ENCODE peak calls at places on chromosomes 12 and 14, in five cellular contexts. One of them, this sample, is unnamed.
A peak's percentile ranks its signal among the peaks of the same experiment; 100 is the strongest.

GRCh38 chr12:54052745-54053624 is 650 bp upstream of the HOXC4 start:
- DNase-seq in GM23248: peak; percentile 61
- DNase-seq in H9: peak; percentile 67
- DNase-seq in K562: no peak
- DNase-seq in neural progenitor cell: no peak
- DNase-seq in this sample: peak; percentile 56

GRCh38 chr12:132597333-132598283 is 12.8 kb downstream of the LRCOL1 start:
- DNase-seq in GM23248: peak; percentile 56
- DNase-seq in H9: no peak
- DNase-seq in K562: no peak
- DNase-seq in neural progenitor cell: peak; percentile 76
- DNase-seq in this sample: peak; percentile 74

GRCh38 chr12:67222302-67222701 is 46.9 kb upstream of the CAND1 start:
- DNase-seq in GM23248: peak; percentile 44
- DNase-seq in H9: no peak
- DNase-seq in K562: no peak
- DNase-seq in neural progenitor cell: peak; percentile 41
- DNase-seq in this sample: peak; percentile 65

GRCh38 chr14:60893916-60894315 is 87.0 kb downstream of the TRMT5 start:
- DNase-seq in GM23248: no peak
- DNase-seq in H9: no peak
- DNase-seq in K562: no peak
- DNase-seq in neural progenitor cell: no peak
- DNase-seq in this sample: peak; percentile 4

GRCh38 chr12:109523071-109523470 is 45.6 kb downstream of the UBE3B start:
- DNase-seq in GM23248: no peak
- DNase-seq in H9: no peak
- DNase-seq in K562: no peak
- DNase-seq in neural progenitor cell: no peak
- DNase-seq in this sample: no peak

GRCh38 chr12:32477714-32478113 is 78.4 kb downstream of the FGD4 start:
- DNase-seq in GM23248: no peak
- DNase-seq in H9: no peak
- DNase-seq in K562: no peak
- DNase-seq in neural progenitor cell: no peak
- DNase-seq in this sample: no peak

GRCh38 chr12:106774808-106775524 is 484 bp downstream of the RIC8B start:
- DNase-seq in GM23248: no peak
- DNase-seq in H9: no peak
- DNase-seq in K562: no peak
- DNase-seq in neural progenitor cell: no peak
- DNase-seq in this sample: no peak

GRCh38 chr12:92242917-92243316 is 97.3 kb upstream of the BTG1 start:
- DNase-seq in GM23248: peak; percentile 51
- DNase-seq in H9: no peak
- DNase-seq in K562: no peak
- DNase-seq in neural progenitor cell: no peak
- DNase-seq in this sample: no peak

GRCh38 chr14:81164167-81164774 is 56.5 kb downstream of the GTF2A1 start:
- DNase-seq in GM23248: peak; percentile 75
- DNase-seq in H9: peak; percentile 91
- DNase-seq in K562: peak; percentile 63
- DNase-seq in neural progenitor cell: peak; percentile 78
- DNase-seq in this sample: peak; percentile 96

GRCh38 chr12:131072446-131073230 is 118.9 kb downstream of the ADGRD1 start:
- DNase-seq in GM23248: no peak
- DNase-seq in H9: peak; percentile 17
- DNase-seq in K562: no peak
- DNase-seq in neural progenitor cell: no peak
- DNase-seq in this sample: no peak

GRCh38 chr14:60756847-60757246 is 22.3 kb downstream of the MNAT1 start:
- DNase-seq in GM23248: peak; percentile 33
- DNase-seq in H9: no peak
- DNase-seq in K562: no peak
- DNase-seq in neural progenitor cell: no peak
- DNase-seq in this sample: no peak

GRCh38 chr14:76760331-76761197 is 704 bp upstream of the VASH1 start:
- DNase-seq in GM23248: no peak
- DNase-seq in H9: peak; percentile 23
- DNase-seq in K562: peak; percentile 1
- DNase-seq in neural progenitor cell: no peak
- DNase-seq in this sample: no peak

GRCh38 chr14:55600784-55601561 is 21.0 kb downstream of the KTN1 start:
- DNase-seq in GM23248: peak; percentile 69
- DNase-seq in H9: no peak
- DNase-seq in K562: no peak
- DNase-seq in neural progenitor cell: no peak
- DNase-seq in this sample: no peak
- H3K79me2 ChIP-seq in GM23248: peaks cover 99% of the 10 kb centered on the region
- H3K79me2 ChIP-seq in H9: peaks cover 23% of the 10 kb centered on the region
- H3K79me2 ChIP-seq in K562: peaks cover 82% of the 10 kb centered on the region
- H3K79me2 ChIP-seq in neural progenitor cell: peaks cover 100% of the 10 kb centered on the region
- H3K79me2 ChIP-seq in this sample: peaks cover 59% of the 10 kb centered on the region

DNA sequence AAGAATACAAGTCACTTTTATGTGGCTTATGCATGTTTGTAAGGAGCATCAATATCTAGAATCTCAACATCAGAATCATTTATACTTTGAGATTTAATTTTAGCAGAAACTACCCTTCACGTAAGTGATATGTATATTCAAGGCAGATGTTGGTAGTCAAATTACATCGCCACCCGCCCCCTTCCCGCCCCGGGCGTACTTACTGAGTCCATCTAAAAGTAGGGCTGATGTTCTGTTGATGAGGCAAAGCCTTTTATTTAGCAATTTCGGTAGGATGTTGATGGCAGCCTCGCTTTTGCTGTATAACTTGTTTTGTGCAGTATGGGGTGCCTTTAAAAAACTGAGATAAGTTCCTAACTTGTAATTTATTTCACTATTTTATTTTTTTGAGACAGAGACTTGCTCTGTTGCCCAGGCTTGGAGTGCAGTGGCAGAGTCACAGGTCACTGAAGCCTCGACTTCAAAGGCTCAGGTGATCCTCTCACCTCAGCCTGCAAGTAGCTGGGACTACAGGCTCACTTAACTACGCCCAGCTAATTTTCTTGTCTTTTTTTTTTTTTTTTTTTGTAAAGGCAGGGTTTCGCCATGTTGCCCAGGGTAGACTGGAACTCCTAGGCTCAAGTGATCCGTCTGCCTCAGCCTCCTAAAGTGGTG is 30.8 kb downstream of the KTN1 start:
- DNase-seq in GM23248: no peak
- DNase-seq in H9: peak; percentile 38
- DNase-seq in K562: no peak
- DNase-seq in neural progenitor cell: no peak
- DNase-seq in this sample: no peak
- H3K79me2 ChIP-seq in GM23248: peaks cover 100% of the 10 kb centered on the region
- H3K79me2 ChIP-seq in H9: peaks cover 14% of the 10 kb centered on the region
- H3K79me2 ChIP-seq in K562: peaks cover 34% of the 10 kb centered on the region
- H3K79me2 ChIP-seq in neural progenitor cell: peaks cover 91% of the 10 kb centered on the region
- H3K79me2 ChIP-seq in this sample: peaks cover 30% of the 10 kb centered on the region

DNA sequence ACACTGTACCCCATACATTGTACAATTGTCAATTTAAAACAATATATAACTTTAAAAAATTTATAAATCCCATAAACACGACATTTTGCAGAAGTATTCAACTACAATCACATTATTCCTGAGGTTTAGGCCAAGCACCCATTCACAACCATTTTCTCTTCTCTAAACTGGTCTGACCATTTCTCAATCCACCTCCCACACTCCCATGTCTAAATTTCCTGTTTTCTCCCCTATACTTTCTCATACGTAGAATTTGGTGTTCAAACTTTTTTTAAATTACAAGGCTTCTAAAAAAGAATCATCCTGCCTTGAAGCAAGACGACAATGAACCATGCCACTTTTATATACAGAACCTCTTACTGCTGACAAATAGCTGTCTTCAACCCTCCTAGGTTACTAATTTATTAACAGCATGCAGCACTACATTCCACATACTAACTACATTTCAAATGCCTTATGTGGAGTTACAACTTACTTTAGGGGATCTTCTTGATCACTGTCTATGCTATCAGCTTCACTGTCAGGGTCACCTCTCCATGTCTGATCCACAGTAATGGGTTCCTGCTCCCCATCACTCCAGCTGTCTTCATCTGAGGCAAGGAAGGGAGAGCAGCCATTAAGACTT is 3.4 kb downstream of the KANSL2 start:
- DNase-seq in GM23248: no peak
- DNase-seq in H9: no peak
- DNase-seq in K562: no peak
- DNase-seq in neural progenitor cell: no peak
- DNase-seq in this sample: no peak
- H3K79me2 ChIP-seq in GM23248: peaks cover 83% of the 10 kb centered on the region
- H3K79me2 ChIP-seq in H9: peaks cover 35% of the 10 kb centered on the region
- H3K79me2 ChIP-seq in K562: peaks cover 79% of the 10 kb centered on the region
- H3K79me2 ChIP-seq in neural progenitor cell: peaks cover 83% of the 10 kb centered on the region
- H3K79me2 ChIP-seq in this sample: peaks cover 50% of the 10 kb centered on the region

GRCh38 chr14:63452796-63453195 is 90.4 kb downstream of the PPP2R5E start:
- DNase-seq in GM23248: no peak
- DNase-seq in H9: no peak
- DNase-seq in K562: no peak
- DNase-seq in neural progenitor cell: no peak
- DNase-seq in this sample: no peak
- H3K79me2 ChIP-seq in GM23248: peaks cover 99% of the 10 kb centered on the region
- H3K79me2 ChIP-seq in H9: peaks cover 4% of the 10 kb centered on the region
- H3K79me2 ChIP-seq in K562: peaks cover 67% of the 10 kb centered on the region
- H3K79me2 ChIP-seq in neural progenitor cell: peaks cover 97% of the 10 kb centered on the region
- H3K79me2 ChIP-seq in this sample: peaks cover 16% of the 10 kb centered on the region